ENCODE peak calls at places on chromosomes 5 and 9, in six cellular contexts. N is GM20000, S is fibroblast of pulmonary artery, C is WTC11, Y is GM23338, Q is neural crest cell. A is an unnamed sample.

GRCh38 chr5:113331201-113331551 is 103.6 kb downstream of the TSSK1B start:
- DNase-seq in N (no peak), S (peak), C (no peak), Y (no peak), Q (no peak), A (no peak)

GRCh38 chr9:137750563-137750962 is 127.0 kb upstream of the CACNA1B start:
- DNase-seq in N (no peak), S (no peak), C (no peak), Y (no peak), Q (no peak), A (peak)

GRCh38 chr5:2748180-2748840 is 3.2 kb downstream of the IRX2 start:
- DNase-seq in N (no peak), S (no peak), C (no peak), Y (peak), Q (no peak), A (no peak)

GRCh38 chr5:56090793-56091460 is 96.2 kb upstream of the IL6ST start:
- DNase-seq in N (no peak), S (no peak), C (no peak), Y (no peak), Q (no peak), A (no peak)

GRCh38 chr5:150270546-150271295 is 18.9 kb downstream of the CAMK2A start:
- DNase-seq in N (no peak), S (no peak), C (no peak), Y (no peak), Q (no peak), A (no peak)

GRCh38 chr5:123599171-123599570 is 87.2 kb downstream of the CSNK1G3 start:
- DNase-seq in N (no peak), S (peak), C (no peak), Y (no peak), Q (no peak), A (no peak)

GRCh38 chr5:116492776-116493175 is 81.8 kb downstream of the SEMA6A start:
- DNase-seq in N (no peak), S (no peak), C (no peak), Y (no peak), Q (no peak), A (no peak)

GRCh38 chr5:135011355-135012032 is 22.5 kb downstream of the PITX1 start:
- DNase-seq in N (no peak), S (no peak), C (no peak), Y (no peak), Q (no peak), A (no peak)

GRCh38 chr5:137432376-137432775 is 66.8 kb downstream of the SPOCK1 start:
- DNase-seq in N (no peak), S (no peak), C (no peak), Y (no peak), Q (no peak), A (no peak)

GRCh38 chr9:83633260-83633659 is 10.3 kb downstream of the IDNK start:
- DNase-seq in N (no peak), S (no peak), C (no peak), Y (no peak), Q (no peak), A (no peak)

GRCh38 chr9:114027159-114027895 is 50.8 kb downstream of the AMBP start:
- DNase-seq in N (no peak), S (no peak), C (no peak), Y (no peak), Q (no peak), A (no peak)

GRCh38 chr9:83032065-83032625 is 30.8 kb downstream of the RASEF start:
- DNase-seq in N (no peak), S (no peak), C (no peak), Y (no peak), Q (no peak), A (no peak)

GRCh38 chr5:36600847-36601527 is 5.4 kb upstream of the SLC1A3 start:
- DNase-seq in N (no peak), S (peak), C (no peak), Y (no peak), Q (no peak), A (no peak)

GRCh38 chr5:179822059-179822432 is 1.3 kb downstream of the SQSTM1 start:
- DNase-seq in N (no peak), S (no peak), C (no peak), Y (no peak), Q (no peak), A (no peak)

GRCh38 chr5:179819296-179820126 is 1.2 kb upstream of the SQSTM1 start:
- DNase-seq in N (peak), S (peak), C (peak), Y (peak), Q (no peak), A (peak)

GRCh38 chr5:179820127-179820482 is 600 bp upstream of the SQSTM1 start:
- DNase-seq in N (no peak), S (no peak), C (peak), Y (no peak), Q (no peak), A (no peak)

GRCh38 chr5:179821298-179822058 is 773 bp downstream of the SQSTM1 start:
- DNase-seq in N (peak), S (peak), C (peak), Y (peak), Q (peak), A (peak)

DNA sequence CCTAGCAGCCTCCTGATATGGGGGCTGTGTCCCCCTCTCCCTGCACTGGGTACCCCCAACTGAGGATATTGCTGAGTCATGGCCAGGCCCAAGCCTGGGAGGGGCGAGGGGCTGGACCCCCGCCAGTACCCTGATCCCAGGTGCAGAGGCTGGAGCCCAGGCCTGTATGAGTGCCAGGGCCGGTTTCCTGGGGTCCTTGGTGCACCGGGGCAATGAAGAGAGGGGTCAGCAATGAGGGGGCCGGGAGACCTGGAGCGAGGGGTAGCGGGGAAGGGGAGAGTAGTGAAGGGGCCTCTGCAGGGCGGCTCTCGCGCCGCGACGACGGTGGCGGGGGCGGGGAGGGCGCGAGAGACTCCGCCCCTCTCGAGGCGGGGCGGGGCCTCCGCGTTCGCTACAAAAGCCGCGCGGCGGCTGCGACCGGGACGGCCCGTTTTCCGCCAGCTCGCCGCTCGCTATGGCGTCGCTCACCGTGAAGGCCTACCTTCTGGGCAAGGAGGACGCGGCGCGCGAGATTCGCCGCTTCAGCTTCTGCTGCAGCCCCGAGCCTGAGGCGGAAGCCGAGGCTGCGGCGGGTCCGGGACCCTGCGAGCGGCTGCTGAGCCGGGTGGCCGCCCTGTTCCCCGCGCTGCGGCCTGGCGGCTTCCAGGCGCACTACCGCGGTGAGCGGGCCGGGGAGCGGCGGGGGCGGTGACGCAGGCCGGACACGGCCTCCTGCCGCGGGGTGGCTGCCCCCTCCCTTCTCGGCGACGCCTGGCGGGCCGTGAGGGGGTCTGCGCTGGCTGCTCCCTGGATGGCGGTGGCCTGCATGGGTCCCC is at the start of gene SQSTM1:
- DNase-seq in N (peak), S (peak), C (peak), Y (peak), Q (peak), A (peak)
- TF ChIP-seq CTCF in N (no peak), S (no peak), C (no peak), Y (no peak), Q (peak), A (no peak)

DNA sequence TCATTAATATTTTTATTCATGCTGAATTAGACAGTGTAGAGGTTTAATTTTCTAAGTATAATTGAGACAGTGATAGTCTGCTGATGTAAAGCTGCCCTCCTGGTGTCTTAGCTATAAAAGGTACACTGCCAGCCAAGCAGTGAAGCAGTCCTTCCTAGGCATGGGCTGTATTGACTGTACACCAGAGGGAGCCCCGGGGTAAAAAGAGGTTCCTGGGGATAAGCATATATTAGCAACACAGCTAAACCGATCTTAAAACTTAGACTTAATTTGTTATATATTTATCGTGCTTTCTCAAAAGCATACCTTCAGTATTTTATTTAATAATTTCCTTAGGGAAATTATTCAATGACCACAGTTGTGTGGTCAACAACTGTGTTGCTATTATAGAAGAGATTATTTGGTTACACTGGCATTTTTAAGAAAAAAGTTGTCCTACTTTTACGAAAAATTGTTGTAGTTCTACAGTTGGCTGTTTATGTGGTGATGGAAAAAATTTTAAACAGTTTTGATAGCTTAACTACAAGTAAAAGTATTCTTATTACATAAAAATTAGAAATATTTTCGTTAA is 68.8 kb downstream of the ELL2 start:
- DNase-seq in N (peak), S (peak), C (peak), Y (peak), Q (no peak), A (no peak)
- TF ChIP-seq CTCF in N (no peak), S (peak), C (peak), Y (peak), Q (peak), A (peak)

GRCh38 chr5:140242099-140242498 is 60.8 kb downstream of the PFDN1 start:
- DNase-seq in N (no peak), S (no peak), C (peak), Y (peak), Q (no peak), A (no peak)
- TF ChIP-seq CTCF in N (no peak), S (peak), C (no peak), Y (peak), Q (peak), A (no peak)

DNA sequence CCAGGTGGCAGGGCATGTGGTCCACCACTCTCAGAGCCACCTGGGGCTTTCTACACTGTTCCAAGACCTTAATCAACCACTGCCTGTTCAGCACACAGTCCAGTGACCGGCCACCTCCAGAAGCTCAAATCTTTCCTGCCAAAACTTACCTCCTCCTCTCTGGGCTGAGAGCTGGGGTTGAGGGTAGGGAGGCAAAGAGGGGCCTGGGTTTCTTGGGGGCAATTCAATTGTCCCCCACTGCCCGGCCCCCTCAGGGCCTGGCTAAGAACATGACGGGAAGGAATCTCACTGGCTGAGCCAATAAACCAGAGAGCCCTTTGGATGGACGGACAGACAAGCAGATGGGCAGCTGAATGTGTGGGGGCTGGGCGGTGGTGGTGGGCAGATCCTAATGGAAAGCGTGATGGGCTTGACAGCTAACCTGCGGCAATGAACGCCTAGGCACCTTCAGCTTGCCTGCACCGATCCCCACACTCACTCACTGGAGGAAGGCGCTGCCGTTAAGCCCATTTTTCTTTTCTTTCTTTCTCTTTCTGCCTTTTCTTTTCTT is 5.4 kb downstream of the NR5A1 start:
- DNase-seq in N (no peak), S (no peak), C (no peak), Y (no peak), Q (no peak), A (no peak)
- TF ChIP-seq CTCF in N (no peak), S (no peak), C (no peak), Y (no peak), Q (no peak), A (no peak)

GRCh38 chr5:125412051-125412560 is 665.7 kb upstream of the ZNF608 start:
- DNase-seq in N (peak), S (peak), C (peak), Y (peak), Q (no peak), A (peak)

GRCh38 chr5:125410501-125411162 is 664.2 kb upstream of the ZNF608 start:
- DNase-seq in N (no peak), S (peak), C (no peak), Y (no peak), Q (no peak), A (no peak)

GRCh38 chr5:125411163-125412050 is 665.0 kb upstream of the ZNF608 start:
- DNase-seq in N (peak), S (peak), C (no peak), Y (peak), Q (no peak), A (no peak)

GRCh38 chr5:125413861-125414260 is 667.4 kb upstream of the ZNF608 start:
- DNase-seq in N (no peak), S (no peak), C (no peak), Y (no peak), Q (no peak), A (no peak)

GRCh38 chr5:125412561-125413535 is 666.4 kb upstream of the ZNF608 start:
- DNase-seq in N (peak), S (peak), C (peak), Y (peak), Q (peak), A (peak)
- TF ChIP-seq CTCF in N (no peak), S (peak), C (no peak), Y (peak), Q (peak), A (no peak)

GRCh38 chr9:72453797-72454196 is 67.6 kb upstream of the TMC1 start:
- DNase-seq in N (no peak), S (no peak), C (no peak), Y (no peak), Q (no peak), A (no peak)
- TF ChIP-seq CTCF in N (no peak), S (no peak), C (no peak), Y (no peak), Q (no peak), A (no peak)

DNA sequence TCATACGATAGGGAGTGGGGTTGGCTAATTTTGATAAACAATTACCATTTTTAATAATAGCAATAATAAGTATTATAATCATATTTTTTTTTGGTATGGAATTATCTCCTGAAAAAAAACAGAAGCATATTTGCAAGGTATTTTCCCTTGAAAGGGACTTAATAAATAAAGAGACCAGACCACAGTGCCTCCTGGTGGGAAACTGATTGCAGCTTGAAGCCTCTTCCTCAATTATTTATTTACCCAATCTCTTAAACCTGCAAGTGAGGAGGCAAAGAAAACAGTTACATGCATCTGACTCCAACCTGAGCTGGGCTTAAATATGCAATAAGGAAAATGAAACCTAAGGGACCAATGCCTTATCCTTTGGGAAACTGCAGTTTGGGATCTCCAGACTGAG is 388.1 kb upstream of the ACO1 start:
- DNase-seq in N (no peak), S (no peak), C (no peak), Y (peak), Q (no peak), A (no peak)
- TF ChIP-seq CTCF in N (no peak), S (no peak), C (no peak), Y (peak), Q (peak), A (no peak)

GRCh38 chr5:11062379-11062778 is 301.3 kb upstream of the DAP start:
- DNase-seq in N (no peak), S (no peak), C (no peak), Y (peak), Q (no peak), A (no peak)
- TF ChIP-seq CTCF in N (no peak), S (no peak), C (no peak), Y (peak), Q (no peak), A (no peak)

GRCh38 chr5:34608368-34608767 is 47.8 kb upstream of the RAI14 start:
- DNase-seq in N (no peak), S (no peak), C (no peak), Y (no peak), Q (no peak), A (no peak)
- TF ChIP-seq CTCF in N (no peak), S (no peak), C (no peak), Y (no peak), Q (no peak), A (no peak)